ENCODE peak calls at places on chromosomes 16 and 17, in four cellular contexts. One of them, this sample, is unnamed.

GRCh38 chr17:83203472-83204221 is 124.2 kb downstream of the METRNL start:
- DNase-seq in H9: no peak
- DNase-seq in IMR-90: no peak
- DNase-seq in mesendoderm: no peak
- DNase-seq in this sample: no peak

GRCh38 chr16:3496386-3496785 is 1.1 kb upstream of the C16orf90 start:
- DNase-seq in H9: no peak
- DNase-seq in IMR-90: no peak
- DNase-seq in mesendoderm: no peak
- DNase-seq in this sample: no peak

GRCh38 chr17:17494499-17495447 is 1.4 kb downstream of the RASD1 start:
- DNase-seq in H9: peak; percentile 82
- DNase-seq in IMR-90: peak; percentile 37
- DNase-seq in mesendoderm: peak; percentile 87
- DNase-seq in this sample: no peak

GRCh38 chr17:41917192-41917591 is 1.6 kb downstream of the ACLY start:
- DNase-seq in H9: no peak
- DNase-seq in IMR-90: peak; percentile 59
- DNase-seq in mesendoderm: no peak
- DNase-seq in this sample: no peak

GRCh38 chr17:71313866-71314265 is 807.0 kb upstream of the SOX9 start:
- DNase-seq in H9: no peak
- DNase-seq in IMR-90: no peak
- DNase-seq in mesendoderm: no peak
- DNase-seq in this sample: no peak

GRCh38 chr16:8887952-8888560 is 5.9 kb downstream of the LITAFD start:
- DNase-seq in H9: no peak
- DNase-seq in IMR-90: peak; percentile 78
- DNase-seq in mesendoderm: no peak
- DNase-seq in this sample: no peak

GRCh38 chr16:23378921-23379320 is 74.1 kb downstream of the COG7 start:
- DNase-seq in H9: no peak
- DNase-seq in IMR-90: no peak
- DNase-seq in mesendoderm: no peak
- DNase-seq in this sample: no peak

GRCh38 chr17:55962931-55963378 is 190.3 kb upstream of the ANKFN1 start:
- DNase-seq in H9: no peak
- DNase-seq in IMR-90: no peak
- DNase-seq in mesendoderm: no peak
- DNase-seq in this sample: no peak

GRCh38 chr16:73615256-73615655 is 567.3 kb upstream of the ZFHX3 start:
- DNase-seq in H9: no peak
- DNase-seq in IMR-90: no peak
- DNase-seq in mesendoderm: no peak
- DNase-seq in this sample: no peak

GRCh38 chr16:11788914-11789313 is 8.1 kb downstream of the ZC3H7A start:
- DNase-seq in H9: no peak
- DNase-seq in IMR-90: no peak
- DNase-seq in mesendoderm: no peak
- DNase-seq in this sample: no peak

GRCh38 chr16:71293921-71294320 is 4.7 kb upstream of the CMTR2 start:
- DNase-seq in H9: no peak
- DNase-seq in IMR-90: no peak
- DNase-seq in mesendoderm: no peak
- DNase-seq in this sample: no peak

GRCh38 chr16:87686697-87687570 is 78.9 kb downstream of the KLHDC4 start:
- DNase-seq in H9: no peak
- DNase-seq in IMR-90: no peak
- DNase-seq in mesendoderm: no peak
- DNase-seq in this sample: no peak

GRCh38 chr17:56185905-56186783 is 32.9 kb downstream of the ANKFN1 start:
- DNase-seq in H9: no peak
- DNase-seq in IMR-90: peak; percentile 94
- DNase-seq in mesendoderm: no peak
- DNase-seq in this sample: no peak

GRCh38 chr17:82385559-82386255 is 14.1 kb downstream of the UTS2R start:
- DNase-seq in H9: no peak
- DNase-seq in IMR-90: no peak
- DNase-seq in mesendoderm: no peak
- DNase-seq in this sample: no peak

GRCh38 chr17:36185416-36185815 is 9.0 kb upstream of the TBC1D3B start:
- DNase-seq in H9: no peak
- DNase-seq in IMR-90: no peak
- DNase-seq in mesendoderm: no peak
- DNase-seq in this sample: no peak

GRCh38 chr17:11853321-11854151 is 143.7 kb downstream of the ZNF18 start:
- DNase-seq in H9: peak; percentile 52
- DNase-seq in IMR-90: no peak
- DNase-seq in mesendoderm: peak; percentile 35
- DNase-seq in this sample: no peak

GRCh38 chr17:10033449-10033848 is 128.4 kb upstream of the RCVRN start:
- DNase-seq in H9: no peak
- DNase-seq in IMR-90: no peak
- DNase-seq in mesendoderm: no peak
- DNase-seq in this sample: no peak

GRCh38 chr17:50681260-50682200 is 26.2 kb downstream of the ANKRD40 start:
- DNase-seq in H9: no peak
- DNase-seq in IMR-90: peak; percentile 82
- DNase-seq in mesendoderm: peak; percentile 82
- DNase-seq in this sample: no peak

GRCh38 chr17:79791354-79792123 is 5.3 kb downstream of the CBX8 start:
- DNase-seq in H9: peak; percentile 56
- DNase-seq in IMR-90: no peak
- DNase-seq in mesendoderm: peak; percentile 24
- DNase-seq in this sample: no peak

GRCh38 chr16:81774348-81774747 is 4.7 kb upstream of the PLCG2 start:
- DNase-seq in H9: no peak
- DNase-seq in IMR-90: no peak
- DNase-seq in mesendoderm: no peak
- DNase-seq in this sample: no peak

GRCh38 chr16:28027055-28027454 is 36.5 kb downstream of the GSG1L start:
- DNase-seq in H9: no peak
- DNase-seq in IMR-90: no peak
- DNase-seq in mesendoderm: no peak
- DNase-seq in this sample: no peak

GRCh38 chr16:80250376-80250775 is 290.4 kb upstream of the DYNLRB2 start:
- DNase-seq in H9: no peak
- DNase-seq in IMR-90: no peak
- DNase-seq in mesendoderm: peak; percentile 10
- DNase-seq in this sample: no peak

GRCh38 chr16:57538235-57538711 is 1.9 kb upstream of the CCDC102A start:
- DNase-seq in H9: no peak
- DNase-seq in IMR-90: no peak
- DNase-seq in mesendoderm: no peak
- DNase-seq in this sample: peak; percentile 33

GRCh38 chr17:31321481-31321880 is at the start of gene EVI2A:
- DNase-seq in H9: no peak
- DNase-seq in IMR-90: peak; percentile 88
- DNase-seq in mesendoderm: peak; percentile 7
- DNase-seq in this sample: no peak

GRCh38 chr16:83994087-83994486 is 26.0 kb downstream of the NECAB2 start:
- DNase-seq in H9: no peak
- DNase-seq in IMR-90: peak; percentile 95
- DNase-seq in mesendoderm: peak; percentile 36
- DNase-seq in this sample: no peak

GRCh38 chr17:42321555-42321954 is 33.3 kb downstream of the STAT5A start:
- DNase-seq in H9: no peak
- DNase-seq in IMR-90: no peak
- DNase-seq in mesendoderm: no peak
- DNase-seq in this sample: no peak

GRCh38 chr17:72574675-72575510 is 454.1 kb downstream of the SOX9 start:
- DNase-seq in H9: no peak
- DNase-seq in IMR-90: no peak
- DNase-seq in mesendoderm: no peak
- DNase-seq in this sample: no peak

GRCh38 chr16:84380405-84380804 is 12.1 kb downstream of the ATP2C2 start:
- DNase-seq in H9: no peak
- DNase-seq in IMR-90: no peak
- DNase-seq in mesendoderm: no peak
- DNase-seq in this sample: no peak

GRCh38 chr17:78822552-78822951 is 18.1 kb downstream of the USP36 start:
- DNase-seq in H9: no peak
- DNase-seq in IMR-90: peak; percentile 100
- DNase-seq in mesendoderm: no peak
- DNase-seq in this sample: no peak

GRCh38 chr17:4948997-4949320 is 629 bp upstream of the PFN1 start:
- DNase-seq in H9: peak; percentile 90
- DNase-seq in IMR-90: peak; percentile 89
- DNase-seq in mesendoderm: peak; percentile 94
- DNase-seq in this sample: no peak

GRCh38 chr17:80930335-80931040 is 61.2 kb upstream of the CHMP6 start:
- DNase-seq in H9: no peak
- DNase-seq in IMR-90: no peak
- DNase-seq in mesendoderm: no peak
- DNase-seq in this sample: no peak

GRCh38 chr17:27928546-27928945 is 35.4 kb upstream of the LYRM9 start:
- DNase-seq in H9: no peak
- DNase-seq in IMR-90: no peak
- DNase-seq in mesendoderm: no peak
- DNase-seq in this sample: no peak

DNA sequence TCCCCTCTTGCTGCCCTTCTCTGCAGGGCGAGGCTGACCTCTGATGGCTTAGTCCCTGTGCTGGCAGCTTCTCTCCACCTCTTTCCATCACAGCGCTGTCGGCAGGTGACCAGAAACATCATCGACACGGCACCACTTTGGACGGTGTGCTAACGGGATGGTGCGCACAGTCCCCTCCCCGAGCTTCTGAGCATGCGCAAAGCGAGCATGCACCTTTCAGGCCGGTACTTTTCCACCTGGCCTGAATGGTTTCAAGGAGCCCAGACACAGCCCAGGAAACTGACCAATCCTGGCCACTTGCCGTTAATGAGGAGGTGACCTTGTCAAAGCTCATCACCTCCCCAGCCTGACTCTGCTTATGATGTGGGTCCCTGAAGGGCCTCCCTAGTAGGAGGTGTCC is 54.8 kb downstream of the MGAT5B start:
- DNase-seq in H9: no peak
- DNase-seq in IMR-90: no peak
- DNase-seq in mesendoderm: no peak
- DNase-seq in this sample: no peak
- H3K56ac ChIP-seq in H9: no peak overlapping the region
- H3K56ac ChIP-seq in IMR-90: no peak overlapping the region
- H3K56ac ChIP-seq in mesendoderm: no peak overlapping the region
- H3K56ac ChIP-seq in this sample: no peak overlapping the region

DNA sequence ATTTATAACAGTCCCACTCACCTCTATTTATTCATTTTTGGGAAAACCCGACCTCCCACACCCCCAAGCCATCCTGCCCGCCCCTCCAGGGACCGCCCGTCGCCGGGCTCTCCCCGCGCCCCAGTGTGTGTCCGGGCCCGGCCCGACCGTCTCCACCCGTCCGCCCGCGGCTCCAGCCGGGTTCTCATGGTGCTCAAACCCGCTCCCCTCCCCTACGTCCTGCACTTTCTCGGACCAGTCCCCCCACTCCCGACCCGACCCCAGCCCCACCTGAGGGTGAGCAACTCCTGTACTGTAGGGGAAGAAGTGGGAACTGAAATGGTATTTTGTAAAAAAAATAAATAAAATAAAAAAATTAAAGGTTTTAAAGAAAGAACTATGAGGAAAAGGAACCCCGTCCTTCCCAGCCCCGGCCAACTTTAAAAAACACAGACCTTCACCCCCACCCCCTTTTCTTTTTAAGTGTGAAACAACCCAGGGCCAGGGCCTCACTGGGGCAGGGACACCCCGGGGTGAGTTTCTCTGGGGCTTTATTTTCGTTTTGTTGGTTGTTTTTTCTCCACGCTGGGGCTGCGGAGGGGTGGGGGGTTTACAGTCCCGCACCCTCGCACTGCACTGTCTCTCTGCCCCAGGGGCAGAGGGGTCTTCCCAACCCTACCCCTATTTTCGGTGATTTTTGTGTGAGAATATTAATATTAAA is 638 bp upstream of the TMEM88 start:
- DNase-seq in H9: peak; percentile 36
- DNase-seq in IMR-90: no peak
- DNase-seq in mesendoderm: no peak
- DNase-seq in this sample: peak; percentile 52
- H3K56ac ChIP-seq in H9: no peak overlapping the region
- H3K56ac ChIP-seq in IMR-90: no peak overlapping the region
- H3K56ac ChIP-seq in mesendoderm: peak overlapping the region; percentile 25
- H3K56ac ChIP-seq in this sample: no peak overlapping the region

GRCh38 chr17:45850468-45850867 is 5.8 kb downstream of the SPPL2C start:
- DNase-seq in H9: no peak
- DNase-seq in IMR-90: no peak
- DNase-seq in mesendoderm: no peak
- DNase-seq in this sample: no peak

GRCh38 chr17:45852535-45853297 is 8.0 kb downstream of the SPPL2C start:
- DNase-seq in H9: peak; percentile 73
- DNase-seq in IMR-90: peak; percentile 55
- DNase-seq in mesendoderm: peak; percentile 67
- DNase-seq in this sample: peak; percentile 13

GRCh38 chr17:45851464-45851863 is 6.8 kb downstream of the SPPL2C start:
- DNase-seq in H9: no peak
- DNase-seq in IMR-90: no peak
- DNase-seq in mesendoderm: no peak
- DNase-seq in this sample: no peak

GRCh38 chr17:45851022-45851421 is 6.3 kb downstream of the SPPL2C start:
- DNase-seq in H9: no peak
- DNase-seq in IMR-90: no peak
- DNase-seq in mesendoderm: no peak
- DNase-seq in this sample: no peak

GRCh38 chr17:45851873-45852272 is 7.2 kb downstream of the SPPL2C start:
- DNase-seq in H9: no peak
- DNase-seq in IMR-90: no peak
- DNase-seq in mesendoderm: no peak
- DNase-seq in this sample: no peak
- H3K56ac ChIP-seq in H9: no peak overlapping the region
- H3K56ac ChIP-seq in IMR-90: no peak overlapping the region
- H3K56ac ChIP-seq in mesendoderm: no peak overlapping the region
- H3K56ac ChIP-seq in this sample: no peak overlapping the region

GRCh38 chr16:2004795-2005517 is 4.7 kb downstream of the ZNF598 start:
- DNase-seq in H9: no peak
- DNase-seq in IMR-90: no peak
- DNase-seq in mesendoderm: no peak
- DNase-seq in this sample: no peak

GRCh38 chr16:2007081-2007836 is 2.4 kb downstream of the ZNF598 start:
- DNase-seq in H9: no peak
- DNase-seq in IMR-90: no peak
- DNase-seq in mesendoderm: no peak
- DNase-seq in this sample: no peak

GRCh38 chr16:2005646-2006045 is 4.0 kb downstream of the ZNF598 start:
- DNase-seq in H9: peak; percentile 70
- DNase-seq in IMR-90: no peak
- DNase-seq in mesendoderm: no peak
- DNase-seq in this sample: no peak

GRCh38 chr16:2008009-2008526 is 1.6 kb downstream of the ZNF598 start:
- DNase-seq in H9: no peak
- DNase-seq in IMR-90: peak; percentile 34
- DNase-seq in mesendoderm: no peak
- DNase-seq in this sample: no peak

DNA sequence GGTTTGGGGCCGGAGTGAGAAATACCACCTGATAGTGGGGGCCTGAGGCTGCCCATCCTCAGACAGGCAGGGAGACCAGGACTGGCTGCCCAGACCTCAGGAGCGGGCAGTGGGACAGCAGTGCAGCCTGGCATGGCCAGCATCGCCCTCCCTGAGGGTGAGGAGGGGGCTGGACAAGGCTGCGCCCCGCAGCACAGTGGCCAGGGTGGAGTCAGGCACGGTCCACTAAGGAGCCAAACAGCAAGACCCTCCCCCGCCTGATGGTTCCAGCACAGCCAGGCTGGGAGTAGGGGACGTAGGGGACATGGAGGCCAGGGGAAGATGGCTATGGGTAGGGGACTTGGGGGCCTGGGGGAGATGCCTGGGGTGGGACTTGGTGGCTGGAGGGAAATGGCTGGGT is 3.3 kb downstream of the ZNF598 start:
- DNase-seq in H9: no peak
- DNase-seq in IMR-90: no peak
- DNase-seq in mesendoderm: no peak
- DNase-seq in this sample: no peak
- H3K56ac ChIP-seq in H9: no peak overlapping the region
- H3K56ac ChIP-seq in IMR-90: no peak overlapping the region
- H3K56ac ChIP-seq in mesendoderm: no peak overlapping the region
- H3K56ac ChIP-seq in this sample: no peak overlapping the region